ENCODE peak calls at places on chromosome 19, in seven cellular contexts. O is stimulated activated CD4-positive, alpha-beta T cell treated with anti-CD3 and anti-CD28 coated beads, TNF-alpha, amount 100 ng/mL, for 1 hour; H is NB4; T is nephron progenitor cell; Y is endothelial cell; A is WTC11; K is HS-27A. J is an unnamed sample.

GRCh38 chr19:49921871-49922755 is 6.9 kb upstream of the ATF5 start:
- DNase-seq in O (no peak), H (peak), T (no peak), Y (no peak), A (no peak), K (no peak), J (no peak)

GRCh38 chr19:30312582-30313352 is 59.4 kb upstream of the ZNF536 start:
- DNase-seq in O (no peak), H (peak), T (no peak), Y (peak), A (no peak), K (no peak), J (no peak)

GRCh38 chr19:51687791-51688664 is 5.1 kb upstream of the SPACA6 start:
- DNase-seq in O (no peak), H (no peak), T (peak), Y (peak), A (peak), K (peak), J (peak)

GRCh38 chr19:13181747-13182388 is 31.7 kb downstream of the IER2 start:
- DNase-seq in O (no peak), H (peak), T (no peak), Y (no peak), A (no peak), K (no peak), J (peak)

GRCh38 chr19:52248256-52248655 is 21.1 kb upstream of the ZNF766 start:
- DNase-seq in O (peak), H (peak), T (peak), Y (peak), A (peak), K (peak), J (peak)

GRCh38 chr19:3644351-3645066 is 17.9 kb upstream of the CACTIN start:
- DNase-seq in O (no peak), H (no peak), T (no peak), Y (no peak), A (no peak), K (no peak), J (no peak)

GRCh38 chr19:2048959-2049740 is 1.9 kb downstream of the MKNK2 start:
- DNase-seq in O (no peak), H (no peak), T (no peak), Y (no peak), A (no peak), K (no peak), J (no peak)

GRCh38 chr19:1445932-1446712 is 3.8 kb upstream of the APC2 start:
- DNase-seq in O (no peak), H (no peak), T (peak), Y (peak), A (peak), K (no peak), J (peak)

GRCh38 chr19:34824686-34825085 is 51.7 kb upstream of the ZNF599 start:
- DNase-seq in O (no peak), H (no peak), T (no peak), Y (no peak), A (no peak), K (no peak), J (no peak)

GRCh38 chr19:11096210-11096841 is 7.1 kb downstream of the LDLR start:
- DNase-seq in O (no peak), H (peak), T (no peak), Y (no peak), A (no peak), K (no peak), J (no peak)

GRCh38 chr19:16066611-16067104 is 9.6 kb upstream of the TPM4 start:
- DNase-seq in O (no peak), H (peak), T (no peak), Y (no peak), A (no peak), K (no peak), J (peak)

GRCh38 chr19:40806385-40807146 is 7.6 kb downstream of the EGLN2 start:
- DNase-seq in O (peak), H (peak), T (peak), Y (peak), A (peak), K (no peak), J (peak)

GRCh38 chr19:47351545-47351944 is 2.4 kb downstream of the DHX34 start:
- DNase-seq in O (no peak), H (peak), T (no peak), Y (no peak), A (no peak), K (no peak), J (peak)

GRCh38 chr19:46745521-46746280 is at the start of gene FKRP:
- DNase-seq in O (no peak), H (peak), T (peak), Y (peak), A (peak), K (no peak), J (peak)

GRCh38 chr19:35713904-35714440 is 3.8 kb upstream of the KMT2B start:
- DNase-seq in O (no peak), H (no peak), T (no peak), Y (no peak), A (no peak), K (no peak), J (no peak)

GRCh38 chr19:12294308-12295158 is at the start of gene ZNF44:
- DNase-seq in O (peak), H (peak), T (peak), Y (peak), A (peak), K (peak), J (peak)

GRCh38 chr19:35224681-35225604 is 3.6 kb downstream of the FAM187B start:
- DNase-seq in O (no peak), H (no peak), T (no peak), Y (no peak), A (peak), K (no peak), J (no peak)

GRCh38 chr19:56748443-56748842 is 76.9 kb upstream of the ZNF835 start:
- DNase-seq in O (no peak), H (peak), T (no peak), Y (no peak), A (no peak), K (no peak), J (peak)

GRCh38 chr19:13920524-13920923 is 14.5 kb downstream of the CC2D1A start:
- DNase-seq in O (no peak), H (no peak), T (no peak), Y (no peak), A (no peak), K (no peak), J (peak)

GRCh38 chr19:339262-339887 is 5.2 kb downstream of the MIER2 start:
- DNase-seq in O (no peak), H (no peak), T (no peak), Y (no peak), A (no peak), K (no peak), J (no peak)

GRCh38 chr19:58056261-58056660 is 2.8 kb upstream of the ZNF135 start:
- DNase-seq in O (no peak), H (no peak), T (no peak), Y (no peak), A (no peak), K (no peak), J (no peak)